ENCODE peak calls at places on chromosome 9, in four cellular contexts. One of them, this sample, is unnamed.

GRCh38 chr9:15253197-15253596 is 53.8 kb downstream of the TTC39B start:
- DNase-seq in activated B cell treated with CpG ODN at 0.5 μM for 24 hours: no peak
- DNase-seq in heart right ventricle: no peak
- DNase-seq in endothelial cell: no peak
- DNase-seq in this sample: no peak

GRCh38 chr9:106420511-106420944 is 442.4 kb upstream of the ZNF462 start:
- DNase-seq in activated B cell treated with CpG ODN at 0.5 μM for 24 hours: no peak
- DNase-seq in heart right ventricle: no peak
- DNase-seq in endothelial cell: no peak
- DNase-seq in this sample: no peak

GRCh38 chr9:129649726-129650679 is 8.1 kb upstream of the ASB6 start:
- DNase-seq in activated B cell treated with CpG ODN at 0.5 μM for 24 hours: no peak
- DNase-seq in heart right ventricle: no peak
- DNase-seq in endothelial cell: no peak
- DNase-seq in this sample: no peak

GRCh38 chr9:134738869-134739659 is 97.5 kb downstream of the COL5A1 start:
- DNase-seq in activated B cell treated with CpG ODN at 0.5 μM for 24 hours: peak
- DNase-seq in heart right ventricle: peak
- DNase-seq in endothelial cell: peak
- DNase-seq in this sample: peak

GRCh38 chr9:9670454-9670853 is 942.3 kb downstream of the PTPRD start:
- DNase-seq in activated B cell treated with CpG ODN at 0.5 μM for 24 hours: no peak
- DNase-seq in heart right ventricle: no peak
- DNase-seq in endothelial cell: no peak
- DNase-seq in this sample: no peak

GRCh38 chr9:27117489-27118135 is 8.6 kb downstream of the TEK start:
- DNase-seq in activated B cell treated with CpG ODN at 0.5 μM for 24 hours: no peak
- DNase-seq in heart right ventricle: peak
- DNase-seq in endothelial cell: peak
- DNase-seq in this sample: no peak

GRCh38 chr9:87812375-87813118 is 70.1 kb upstream of the SPATA31E1 start:
- DNase-seq in activated B cell treated with CpG ODN at 0.5 μM for 24 hours: no peak
- DNase-seq in heart right ventricle: no peak
- DNase-seq in endothelial cell: peak
- DNase-seq in this sample: no peak

GRCh38 chr9:134181648-134182034 is 17.3 kb upstream of the RNU6ATAC start:
- DNase-seq in activated B cell treated with CpG ODN at 0.5 μM for 24 hours: no peak
- DNase-seq in heart right ventricle: no peak
- DNase-seq in endothelial cell: no peak
- DNase-seq in this sample: no peak

GRCh38 chr9:21668504-21668903 is 133.9 kb upstream of the MTAP start:
- DNase-seq in activated B cell treated with CpG ODN at 0.5 μM for 24 hours: no peak
- DNase-seq in heart right ventricle: no peak
- DNase-seq in endothelial cell: no peak
- DNase-seq in this sample: no peak

GRCh38 chr9:16191691-16192402 is 639.0 kb downstream of the CCDC171 start:
- DNase-seq in activated B cell treated with CpG ODN at 0.5 μM for 24 hours: no peak
- DNase-seq in heart right ventricle: peak
- DNase-seq in endothelial cell: peak
- DNase-seq in this sample: peak

GRCh38 chr9:111114486-111114885 is 76.2 kb upstream of the LPAR1 start:
- DNase-seq in activated B cell treated with CpG ODN at 0.5 μM for 24 hours: no peak
- DNase-seq in heart right ventricle: no peak
- DNase-seq in endothelial cell: no peak
- DNase-seq in this sample: no peak

GRCh38 chr9:86413966-86414880 is 60.0 kb upstream of the TUT7 start:
- DNase-seq in activated B cell treated with CpG ODN at 0.5 μM for 24 hours: no peak
- DNase-seq in heart right ventricle: no peak
- DNase-seq in endothelial cell: no peak
- DNase-seq in this sample: no peak

GRCh38 chr9:136178773-136179075 is 26.2 kb downstream of the LHX3 start:
- DNase-seq in activated B cell treated with CpG ODN at 0.5 μM for 24 hours: no peak
- DNase-seq in heart right ventricle: no peak
- DNase-seq in endothelial cell: no peak
- DNase-seq in this sample: peak

GRCh38 chr9:36728651-36729520 is 156.2 kb downstream of the MELK start:
- DNase-seq in activated B cell treated with CpG ODN at 0.5 μM for 24 hours: peak
- DNase-seq in heart right ventricle: no peak
- DNase-seq in endothelial cell: peak
- DNase-seq in this sample: no peak

GRCh38 chr9:93900971-93901861 is 53.9 kb downstream of the BARX1 start:
- DNase-seq in activated B cell treated with CpG ODN at 0.5 μM for 24 hours: peak
- DNase-seq in heart right ventricle: no peak
- DNase-seq in endothelial cell: no peak
- DNase-seq in this sample: no peak

GRCh38 chr9:111783857-111784256 is 10.9 kb downstream of the SHOC1 start:
- DNase-seq in activated B cell treated with CpG ODN at 0.5 μM for 24 hours: no peak
- DNase-seq in heart right ventricle: no peak
- DNase-seq in endothelial cell: no peak
- DNase-seq in this sample: no peak

GRCh38 chr9:114207034-114207815 is 51.9 kb downstream of the COL27A1 start:
- DNase-seq in activated B cell treated with CpG ODN at 0.5 μM for 24 hours: no peak
- DNase-seq in heart right ventricle: peak
- DNase-seq in endothelial cell: no peak
- DNase-seq in this sample: no peak

GRCh38 chr9:70421272-70422180 is 7.1 kb upstream of the KLF9 start:
- DNase-seq in activated B cell treated with CpG ODN at 0.5 μM for 24 hours: no peak
- DNase-seq in heart right ventricle: peak
- DNase-seq in endothelial cell: no peak
- DNase-seq in this sample: no peak

GRCh38 chr9:131734165-131734610 is 5.7 kb downstream of the RAPGEF1 start:
- DNase-seq in activated B cell treated with CpG ODN at 0.5 μM for 24 hours: no peak
- DNase-seq in heart right ventricle: peak
- DNase-seq in endothelial cell: no peak
- DNase-seq in this sample: no peak

GRCh38 chr9:19049872-19050636 is 827 bp downstream of the RRAGA start:
- DNase-seq in activated B cell treated with CpG ODN at 0.5 μM for 24 hours: no peak
- DNase-seq in heart right ventricle: no peak
- DNase-seq in endothelial cell: peak
- DNase-seq in this sample: no peak

GRCh38 chr9:6008169-6008979 is 7.0 kb downstream of the RANBP6 start:
- DNase-seq in activated B cell treated with CpG ODN at 0.5 μM for 24 hours: peak
- DNase-seq in heart right ventricle: peak
- DNase-seq in endothelial cell: peak
- DNase-seq in this sample: no peak

GRCh38 chr9:73869261-73869660 is 627.9 kb upstream of the RORB start:
- DNase-seq in activated B cell treated with CpG ODN at 0.5 μM for 24 hours: no peak
- DNase-seq in heart right ventricle: no peak
- DNase-seq in endothelial cell: no peak
- DNase-seq in this sample: no peak

GRCh38 chr9:99109522-99109921 is 4.6 kb downstream of the TGFBR1 start:
- DNase-seq in activated B cell treated with CpG ODN at 0.5 μM for 24 hours: no peak
- DNase-seq in heart right ventricle: no peak
- DNase-seq in endothelial cell: no peak
- DNase-seq in this sample: no peak

DNA sequence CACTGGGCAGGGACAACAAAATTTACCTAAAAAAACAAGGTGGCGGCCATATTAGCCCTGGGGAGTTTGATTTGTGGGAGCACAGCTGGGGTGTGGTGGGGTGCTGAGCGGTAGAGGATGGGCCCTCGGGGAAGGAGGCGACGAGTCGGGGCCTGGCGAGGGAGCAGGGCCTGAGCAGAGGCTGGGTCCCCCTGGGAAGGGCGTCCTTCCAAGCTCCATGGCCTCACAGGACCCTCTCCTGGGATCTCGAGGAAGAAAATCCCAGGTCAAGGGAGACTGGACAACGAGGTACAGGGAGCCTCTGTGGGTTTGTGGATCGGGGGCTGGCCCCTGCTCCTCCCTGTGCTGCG is 165.5 kb downstream of the CACNA1B start:
- DNase-seq in activated B cell treated with CpG ODN at 0.5 μM for 24 hours: no peak
- DNase-seq in heart right ventricle: no peak
- DNase-seq in endothelial cell: no peak
- DNase-seq in this sample: no peak
- TF ChIP-seq CTCF in activated B cell treated with CpG ODN at 0.5 μM for 24 hours: no peak
- TF ChIP-seq CTCF in heart right ventricle: no peak
- TF ChIP-seq CTCF in endothelial cell: no peak
- TF ChIP-seq CTCF in this sample: no peak

GRCh38 chr9:122386316-122386872 is 15.6 kb downstream of the PTGS1 start:
- DNase-seq in activated B cell treated with CpG ODN at 0.5 μM for 24 hours: no peak
- DNase-seq in heart right ventricle: no peak
- DNase-seq in endothelial cell: no peak
- DNase-seq in this sample: no peak
- TF ChIP-seq CTCF in activated B cell treated with CpG ODN at 0.5 μM for 24 hours: no peak
- TF ChIP-seq CTCF in heart right ventricle: no peak
- TF ChIP-seq CTCF in endothelial cell: no peak
- TF ChIP-seq CTCF in this sample: no peak

DNA sequence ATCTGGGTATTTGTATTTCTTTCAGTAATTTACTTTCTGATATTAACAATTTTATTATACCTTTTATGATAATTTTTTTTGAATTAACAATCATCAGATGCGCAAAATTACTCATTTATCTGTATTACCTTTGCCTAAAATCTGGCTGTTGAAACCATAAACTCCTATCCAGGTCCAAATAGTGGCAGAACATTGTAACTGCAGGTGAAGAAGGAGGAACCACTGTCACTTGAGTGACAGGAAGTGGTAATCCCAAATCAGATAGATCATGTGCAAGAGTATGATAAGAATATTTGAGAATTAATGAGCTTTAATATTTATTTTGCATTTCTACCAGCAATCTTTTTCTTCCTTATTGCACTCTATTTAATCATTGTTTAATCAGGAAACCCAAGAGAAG is 139.3 kb upstream of the TLE4 start:
- DNase-seq in activated B cell treated with CpG ODN at 0.5 μM for 24 hours: no peak
- DNase-seq in heart right ventricle: no peak
- DNase-seq in endothelial cell: no peak
- DNase-seq in this sample: no peak
- TF ChIP-seq CTCF in activated B cell treated with CpG ODN at 0.5 μM for 24 hours: no peak
- TF ChIP-seq CTCF in heart right ventricle: no peak
- TF ChIP-seq CTCF in endothelial cell: peak
- TF ChIP-seq CTCF in this sample: no peak

DNA sequence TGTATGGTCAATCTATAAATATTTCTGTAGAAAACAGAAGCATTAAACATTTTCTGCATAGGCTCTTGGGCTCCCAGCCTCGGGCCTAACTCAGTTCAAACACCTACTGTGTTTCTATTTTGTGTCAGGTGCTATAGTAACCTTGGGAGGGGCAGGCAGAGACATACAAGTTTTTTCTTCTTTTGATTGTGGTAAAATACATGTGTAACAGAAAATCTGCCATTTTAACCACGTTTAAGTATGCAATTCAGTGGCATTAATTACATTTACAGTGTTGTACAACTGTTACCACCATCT is 40.8 kb upstream of the FOXE1 start:
- DNase-seq in activated B cell treated with CpG ODN at 0.5 μM for 24 hours: no peak
- DNase-seq in heart right ventricle: no peak
- DNase-seq in endothelial cell: no peak
- DNase-seq in this sample: no peak
- TF ChIP-seq CTCF in activated B cell treated with CpG ODN at 0.5 μM for 24 hours: no peak
- TF ChIP-seq CTCF in heart right ventricle: no peak
- TF ChIP-seq CTCF in endothelial cell: no peak
- TF ChIP-seq CTCF in this sample: no peak

GRCh38 chr9:127050581-127050980 is 71.9 kb downstream of the ANGPTL2 start:
- DNase-seq in activated B cell treated with CpG ODN at 0.5 μM for 24 hours: no peak
- DNase-seq in heart right ventricle: no peak
- DNase-seq in endothelial cell: no peak
- DNase-seq in this sample: no peak

GRCh38 chr9:127047971-127048370 is 74.5 kb downstream of the ANGPTL2 start:
- DNase-seq in activated B cell treated with CpG ODN at 0.5 μM for 24 hours: no peak
- DNase-seq in heart right ventricle: no peak
- DNase-seq in endothelial cell: no peak
- DNase-seq in this sample: no peak

GRCh38 chr9:127049581-127049980 is 72.9 kb downstream of the ANGPTL2 start:
- DNase-seq in activated B cell treated with CpG ODN at 0.5 μM for 24 hours: no peak
- DNase-seq in heart right ventricle: no peak
- DNase-seq in endothelial cell: no peak
- DNase-seq in this sample: no peak

GRCh38 chr9:127050152-127050551 is 72.3 kb downstream of the ANGPTL2 start:
- DNase-seq in activated B cell treated with CpG ODN at 0.5 μM for 24 hours: no peak
- DNase-seq in heart right ventricle: no peak
- DNase-seq in endothelial cell: no peak
- DNase-seq in this sample: no peak

GRCh38 chr9:127049044-127049443 is 73.4 kb downstream of the ANGPTL2 start:
- DNase-seq in activated B cell treated with CpG ODN at 0.5 μM for 24 hours: no peak
- DNase-seq in heart right ventricle: peak
- DNase-seq in endothelial cell: peak
- DNase-seq in this sample: no peak
- TF ChIP-seq CTCF in activated B cell treated with CpG ODN at 0.5 μM for 24 hours: no peak
- TF ChIP-seq CTCF in heart right ventricle: peak
- TF ChIP-seq CTCF in endothelial cell: no peak
- TF ChIP-seq CTCF in this sample: no peak

DNA sequence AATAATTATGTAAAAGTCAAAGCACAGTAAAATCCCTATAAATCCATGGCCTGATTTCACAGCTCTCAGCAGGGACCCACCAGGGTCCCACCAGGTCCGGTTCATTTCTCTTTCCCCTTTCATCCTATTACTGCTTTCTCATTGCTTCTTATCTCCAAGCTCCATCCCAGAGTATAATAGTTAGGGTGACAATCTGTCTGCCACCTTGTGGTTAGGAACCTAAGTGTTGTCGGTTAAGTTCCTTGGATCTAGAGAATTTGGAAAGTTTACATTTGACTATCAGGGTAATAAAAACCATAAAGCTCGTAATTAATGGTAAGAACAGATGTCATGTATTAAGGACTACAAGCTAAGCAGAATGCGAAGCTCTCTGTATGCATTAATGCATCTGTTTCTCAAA is 259.1 kb downstream of the SH3GL2 start:
- DNase-seq in activated B cell treated with CpG ODN at 0.5 μM for 24 hours: no peak
- DNase-seq in heart right ventricle: no peak
- DNase-seq in endothelial cell: no peak
- DNase-seq in this sample: no peak
- TF ChIP-seq CTCF in activated B cell treated with CpG ODN at 0.5 μM for 24 hours: no peak
- TF ChIP-seq CTCF in heart right ventricle: no peak
- TF ChIP-seq CTCF in endothelial cell: no peak
- TF ChIP-seq CTCF in this sample: peak